ENCODE peak calls at places on chromosomes 3 and 15, in ten cellular contexts. V is AG04449; H is psoas muscle; D is CD8-positive, alpha-beta T cell; Z is upper lobe of left lung; B is uterus; U is tibial artery; R is upper lobe of right lung; L is DND-41; I is colonic mucosa. C is an unnamed sample.

GRCh38 chr3:125594581-125595011 is 701 bp downstream of the OSBPL11 start:
- DNase-seq in B (no peak), H (peak), Z (no peak), V (no peak), L (peak), U (peak), R (no peak), I (peak), D (no peak), C (no peak)

GRCh38 chr15:77295446-77295845 is 124.5 kb downstream of the PEAK1 start:
- DNase-seq in Z (no peak), H (no peak), V (peak), U (no peak), L (no peak), B (no peak), I (no peak), R (no peak), D (no peak), C (no peak)

GRCh38 chr3:149273096-149273751 is 51.6 kb upstream of the CP start:
- DNase-seq in R (no peak), I (peak), B (peak), H (no peak), U (no peak), Z (no peak), D (no peak), V (peak), L (peak), C (peak)

GRCh38 chr15:77589839-77590238 is 42.9 kb downstream of the LINGO1 start:
- DNase-seq in I (no peak), R (no peak), H (no peak), Z (no peak), D (no peak), U (no peak), B (no peak), L (no peak), V (no peak), C (no peak)

GRCh38 chr15:35858707-35859106 is 312.7 kb upstream of the DPH6 start:
- DNase-seq in U (no peak), I (no peak), D (no peak), Z (no peak), V (no peak), H (no peak), L (no peak), B (no peak), R (no peak), C (peak)

GRCh38 chr15:48574187-48574586 is 71.3 kb downstream of the FBN1 start:
- DNase-seq in H (no peak), V (no peak), R (no peak), B (no peak), L (no peak), Z (no peak), U (no peak), I (no peak), D (no peak), C (no peak)

GRCh38 chr3:153595186-153595815 is 433.3 kb downstream of the RAP2B start:
- DNase-seq in I (no peak), D (no peak), B (no peak), R (no peak), L (no peak), H (no peak), V (no peak), Z (no peak), U (no peak), C (no peak)

GRCh38 chr15:77513226-77513625 is 92.5 kb downstream of the HMG20A start:
- DNase-seq in I (no peak), D (no peak), L (no peak), H (no peak), B (no peak), Z (no peak), R (no peak), V (no peak), U (no peak), C (no peak)

GRCh38 chr15:54576303-54576935 is 598.2 kb downstream of the UNC13C start:
- DNase-seq in H (no peak), I (no peak), Z (no peak), B (no peak), V (no peak), L (no peak), U (no peak), D (no peak), R (no peak), C (no peak)

GRCh38 chr3:82163907-82164520 is 402.6 kb upstream of the GBE1 start:
- DNase-seq in H (no peak), D (no peak), L (no peak), V (no peak), R (no peak), Z (no peak), I (no peak), B (no peak), U (no peak), C (no peak)

GRCh38 chr3:183393625-183394024 is 34.8 kb downstream of the MCF2L2 start:
- DNase-seq in U (no peak), L (no peak), I (no peak), D (no peak), B (no peak), V (no peak), H (no peak), R (no peak), Z (no peak), C (no peak)

GRCh38 chr3:196868297-196868661 is 559 bp downstream of the SENP5 start:
- DNase-seq in H (peak), B (no peak), Z (no peak), U (no peak), I (peak), L (peak), D (peak), R (no peak), V (no peak), C (no peak)

GRCh38 chr3:111967071-111967470 is 11.8 kb upstream of the ABHD10 start:
- DNase-seq in I (no peak), U (no peak), V (no peak), B (no peak), L (no peak), Z (no peak), R (no peak), H (no peak), D (no peak), C (no peak)

GRCh38 chr3:69081583-69082262 is 1.6 kb upstream of the UBA3 start:
- DNase-seq in U (no peak), D (no peak), I (no peak), V (no peak), B (no peak), L (no peak), Z (no peak), R (no peak), H (no peak), C (no peak)

GRCh38 chr3:13142552-13143380 is 69.5 kb upstream of the IQSEC1 start:
- DNase-seq in B (no peak), U (peak), H (no peak), I (no peak), R (peak), D (no peak), V (no peak), Z (no peak), L (no peak), C (no peak)

GRCh38 chr3:134874737-134875413 is 79.8 kb downstream of the EPHB1 start:
- DNase-seq in Z (no peak), L (no peak), I (no peak), B (no peak), R (no peak), U (no peak), H (no peak), V (no peak), D (no peak), C (no peak)

GRCh38 chr3:153158961-153159735 is 2.9 kb upstream of the RAP2B start:
- DNase-seq in V (no peak), I (no peak), H (no peak), Z (no peak), B (no peak), U (no peak), L (no peak), D (no peak), R (no peak), C (no peak)

GRCh38 chr15:47813985-47814384 is 96.7 kb downstream of the SEMA6D start:
- DNase-seq in D (no peak), V (no peak), R (no peak), U (no peak), B (no peak), I (no peak), Z (no peak), L (no peak), H (no peak), C (no peak)

GRCh38 chr3:97992547-97993173 is 20.4 kb upstream of the RIOX2 start:
- DNase-seq in I (no peak), Z (no peak), D (no peak), B (no peak), V (no peak), U (no peak), R (no peak), L (no peak), H (no peak), C (no peak)

GRCh38 chr3:179898024-179898423 is 138.7 kb downstream of the PEX5L start:
- DNase-seq in V (no peak), L (peak), H (no peak), D (no peak), Z (no peak), U (no peak), R (no peak), B (no peak), I (no peak), C (no peak)

GRCh38 chr3:126567696-126568438 is 9.1 kb upstream of the C3orf22 start:
- DNase-seq in L (no peak), U (no peak), H (no peak), R (no peak), B (no peak), D (no peak), Z (peak), I (no peak), V (no peak), C (no peak)

GRCh38 chr15:69893863-69894262 is 203.9 kb downstream of the TLE3 start:
- DNase-seq in H (peak), L (no peak), Z (no peak), B (peak), U (peak), I (peak), D (no peak), R (no peak), V (peak), C (no peak)

GRCh38 chr3:161305095-161305991 is 66.0 kb downstream of the SPTSSB start:
- DNase-seq in L (no peak), H (no peak), D (no peak), I (no peak), B (no peak), V (no peak), U (no peak), Z (no peak), R (no peak), C (no peak)

GRCh38 chr15:91516866-91517265 is 336.6 kb upstream of the SLCO3A1 start:
- DNase-seq in R (no peak), U (no peak), I (no peak), L (no peak), H (no peak), V (no peak), Z (no peak), D (no peak), B (no peak), C (no peak)

GRCh38 chr15:48177875-48178611 is at the start of gene MYEF2:
- DNase-seq in L (peak), B (peak), I (peak), R (peak), Z (peak), U (peak), D (peak), H (peak), V (no peak), C (no peak)

GRCh38 chr15:33093234-33093633 is 101.3 kb downstream of the FMN1 start:
- DNase-seq in U (no peak), L (no peak), V (no peak), D (no peak), R (no peak), H (no peak), B (no peak), Z (no peak), I (no peak), C (no peak)

GRCh38 chr15:33091983-33092688 is 102.4 kb downstream of the FMN1 start:
- DNase-seq in R (no peak), B (no peak), D (no peak), V (no peak), Z (no peak), L (no peak), I (peak), H (no peak), U (no peak), C (no peak)

GRCh38 chr15:33098082-33099058 is 96.1 kb downstream of the FMN1 start:
- DNase-seq in L (no peak), D (no peak), H (no peak), I (no peak), V (peak), U (no peak), Z (no peak), R (no peak), B (no peak), C (peak)

GRCh38 chr15:33096134-33096533 is 98.4 kb downstream of the FMN1 start:
- DNase-seq in Z (no peak), V (no peak), U (no peak), D (no peak), R (no peak), I (no peak), B (no peak), L (no peak), H (no peak), C (no peak)

DNA sequence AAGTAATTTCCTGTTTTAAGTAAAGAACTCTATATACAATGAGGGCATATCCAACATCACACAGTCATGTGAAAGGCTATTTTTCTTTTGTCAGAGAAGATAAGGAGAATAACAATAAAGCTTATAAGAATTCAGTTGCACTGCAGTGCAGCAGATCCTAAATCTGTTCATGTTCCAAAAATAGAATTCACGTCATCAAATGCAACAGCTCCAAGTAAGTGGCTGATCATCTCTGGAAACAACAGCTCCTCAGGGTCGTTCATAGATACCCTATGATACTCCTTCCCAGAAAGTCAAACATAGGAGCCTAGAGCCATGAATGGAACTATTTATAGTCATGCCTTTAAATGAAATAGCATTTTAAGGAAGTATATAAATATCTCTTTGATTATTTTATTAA is 100.2 kb downstream of the FMN1 start:
- DNase-seq in U (no peak), Z (no peak), D (no peak), I (no peak), B (no peak), R (no peak), H (no peak), L (no peak), V (no peak), C (no peak)
- TF ChIP-seq CTCF in U (no peak), Z (no peak), D (no peak), I (no peak), B (no peak), R (no peak), H (no peak), L (no peak), V (no peak), C (no peak)

DNA sequence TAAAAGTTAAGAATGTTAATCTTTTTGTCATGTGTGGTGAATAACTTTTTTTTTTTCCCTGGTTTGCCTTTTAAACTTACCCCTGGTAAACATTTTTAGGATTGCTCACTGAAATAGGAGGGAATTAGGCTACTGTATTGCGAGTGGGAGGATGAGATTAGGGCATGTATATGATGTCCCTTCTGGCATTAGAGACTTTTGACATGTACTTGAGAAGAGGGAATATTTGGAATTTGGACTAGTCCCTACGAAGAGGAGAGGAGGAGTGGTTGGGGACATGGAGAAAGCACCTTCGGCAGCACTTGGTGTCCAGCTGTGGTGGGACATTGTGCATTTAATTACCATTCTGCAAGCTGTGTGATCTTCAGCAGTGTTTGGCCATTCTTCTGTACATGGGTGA is 25.0 kb downstream of the PDE8A start:
- DNase-seq in B (no peak), U (no peak), D (no peak), I (no peak), R (no peak), V (no peak), Z (no peak), L (no peak), H (no peak), C (no peak)
- H3K4me3 ChIP-seq in B (no peak), U (no peak), D (no peak), I (no peak), R (no peak), V (no peak), Z (no peak), L (no peak), H (no peak), C (no peak)

GRCh38 chr3:189133768-189134167 is 38.0 kb upstream of the TPRG1 start:
- DNase-seq in R (no peak), Z (no peak), I (no peak), L (no peak), B (no peak), D (no peak), H (no peak), U (no peak), V (no peak), C (no peak)
- TF ChIP-seq CTCF in R (no peak), Z (no peak), I (no peak), L (no peak), B (no peak), D (no peak), H (no peak), U (no peak), V (no peak), C (no peak)

DNA sequence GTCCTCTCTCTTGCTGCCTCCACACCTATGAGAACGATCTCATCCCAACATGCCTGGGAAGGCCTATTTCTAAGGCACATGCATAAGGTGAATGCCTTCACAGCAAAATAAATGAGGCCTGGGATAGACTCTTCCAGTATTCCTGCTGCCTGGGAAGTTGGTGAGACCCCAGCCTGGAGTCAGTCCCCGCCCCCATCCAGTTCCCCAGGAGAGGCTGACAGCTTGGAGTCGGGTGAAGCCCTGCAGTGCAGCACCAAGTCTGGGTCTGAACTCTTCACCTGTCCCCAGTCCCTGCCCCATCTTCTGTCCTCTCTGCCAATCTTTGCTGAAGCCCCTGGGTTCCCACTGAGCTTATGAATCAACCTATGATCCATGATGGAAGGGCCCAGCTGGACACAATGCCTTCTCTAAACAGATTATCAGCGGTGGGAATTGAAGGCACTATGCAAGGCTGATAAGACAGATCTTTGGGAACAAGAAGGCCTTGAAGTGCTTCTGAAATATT is 10.3 kb upstream of the APBA2 start:
- DNase-seq in V (no peak), I (no peak), H (no peak), D (no peak), L (no peak), R (no peak), Z (no peak), B (no peak), U (no peak), C (no peak)
- H3K4me3 ChIP-seq in V (no peak), I (no peak), H (no peak), D (no peak), L (no peak), R (no peak), Z (no peak), B (no peak), U (no peak), C (no peak)

GRCh38 chr3:66797916-66798560 is 200.1 kb upstream of the KBTBD8 start:
- DNase-seq in Z (peak), V (peak), B (peak), R (peak), U (peak), H (peak), I (peak), D (no peak), L (no peak), C (peak)
- TF ChIP-seq CTCF in Z (no peak), V (no peak), B (no peak), R (no peak), U (no peak), H (no peak), I (no peak), D (no peak), L (no peak), C (no peak)

GRCh38 chr15:58910456-58910855 is 23.0 kb downstream of the SLTM start:
- DNase-seq in V (no peak), I (no peak), H (no peak), D (no peak), R (no peak), Z (no peak), L (no peak), U (no peak), B (no peak), C (no peak)

GRCh38 chr15:58908550-58909309 is 24.7 kb downstream of the SLTM start:
- DNase-seq in L (no peak), B (no peak), I (no peak), Z (no peak), U (no peak), V (no peak), D (no peak), H (no peak), R (no peak), C (no peak)

GRCh38 chr15:58909616-58910015 is 23.9 kb downstream of the SLTM start:
- DNase-seq in U (no peak), D (no peak), R (no peak), H (no peak), Z (no peak), B (no peak), L (no peak), V (no peak), I (no peak), C (no peak)
- H3K4me3 ChIP-seq in U (no peak), D (no peak), R (no peak), H (no peak), Z (no peak), B (no peak), L (no peak), V (no peak), I (no peak), C (no peak)

DNA sequence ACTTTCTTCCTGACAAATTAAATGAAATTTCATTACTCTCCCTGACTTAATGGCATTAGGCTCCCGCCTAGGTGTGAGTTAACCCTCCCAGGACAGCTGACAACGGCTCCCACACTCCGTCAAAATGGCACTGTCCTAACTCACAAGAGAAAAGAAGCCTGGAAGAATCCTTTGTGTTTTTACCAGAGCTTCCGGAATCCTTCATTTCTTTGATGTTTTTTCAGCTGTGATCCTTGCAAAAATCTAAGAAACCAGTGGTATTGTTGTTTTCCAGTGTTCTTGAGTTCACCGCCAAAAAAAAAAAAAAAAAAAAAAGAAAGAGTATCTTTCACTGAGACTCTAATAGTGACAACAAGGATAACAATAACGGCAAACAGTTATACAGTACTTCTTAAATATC is 860.9 kb upstream of the NR2F2 start:
- DNase-seq in D (no peak), H (no peak), I (no peak), V (no peak), Z (no peak), L (no peak), U (no peak), B (no peak), R (no peak), C (no peak)
- TF ChIP-seq CTCF in D (no peak), H (no peak), I (no peak), V (no peak), Z (no peak), L (no peak), U (no peak), B (no peak), R (no peak), C (no peak)

GRCh38 chr3:71752911-71753715 is 542 bp upstream of the GPR27 start:
- DNase-seq in H (no peak), B (no peak), R (no peak), I (no peak), Z (peak), D (no peak), U (no peak), V (no peak), L (no peak), C (no peak)
- H3K4me3 ChIP-seq in H (peak), B (peak), R (peak), I (peak), Z (peak), D (peak), U (peak), V (no peak), L (no peak), C (peak)

C was measured in epithelial cell of proximal tubule.